ENCODE peak calls at places on chromosomes 2 and 18, in four cellular contexts. Z, O, L and X are unnamed samples. For H3K4me1, the result is how much of the 10 kb centered on the place peaks cover.

GRCh38 chr2:191321861-191322662 is 76.9 kb downstream of the MYO1B start:
- DNase-seq in Z (peak), L (no peak), O (no peak), X (no peak)

GRCh38 chr2:15313657-15314056 is 247.5 kb downstream of the NBAS start:
- DNase-seq in O (no peak), L (no peak), Z (no peak), X (no peak)

GRCh38 chr18:79496237-79496977 is 100.7 kb downstream of the NFATC1 start:
- DNase-seq in Z (no peak), O (no peak), L (no peak), X (no peak)

GRCh38 chr2:220154243-220154642 is 526.8 kb downstream of the SLC4A3 start:
- DNase-seq in Z (no peak), L (peak), O (no peak), X (no peak)

GRCh38 chr18:75287006-75287405 is 76.4 kb downstream of the TSHZ1 start:
- DNase-seq in L (no peak), O (no peak), Z (no peak), X (no peak)

GRCh38 chr2:64327510-64328414 is 126.2 kb upstream of the LGALSL start:
- DNase-seq in L (peak), O (no peak), Z (peak), X (no peak)

GRCh38 chr18:48123324-48123723 is 192.9 kb upstream of the SMAD2 start:
- DNase-seq in Z (no peak), O (no peak), L (no peak), X (no peak)

GRCh38 chr2:240162531-240162930 is 22.1 kb upstream of the OTOS start:
- DNase-seq in L (no peak), O (no peak), Z (no peak), X (no peak)

GRCh38 chr2:55092439-55092838 is 42.2 kb upstream of the RTN4 start:
- DNase-seq in O (no peak), L (no peak), Z (no peak), X (no peak)

GRCh38 chr2:44496130-44496529 is 134.4 kb downstream of the CAMKMT start:
- DNase-seq in L (no peak), O (no peak), Z (no peak), X (no peak)

GRCh38 chr2:98514879-98515570 is 70.4 kb downstream of the INPP4A start:
- DNase-seq in L (no peak), O (no peak), Z (peak), X (no peak)

GRCh38 chr2:240404174-240404852 is 31.1 kb upstream of the GPC1 start:
- DNase-seq in O (no peak), L (no peak), Z (no peak), X (no peak)

GRCh38 chr2:105912081-105912480 is 167.4 kb downstream of the NCK2 start:
- DNase-seq in L (no peak), O (no peak), Z (no peak), X (no peak)

GRCh38 chr2:178845565-178846457 is 38.6 kb upstream of the TTN start:
- DNase-seq in L (no peak), O (no peak), Z (no peak), X (no peak)

GRCh38 chr18:36672437-36673344 is 156.1 kb downstream of the TPGS2 start:
- DNase-seq in O (no peak), L (no peak), Z (peak), X (no peak)

GRCh38 chr18:48850891-48851302 is 99.9 kb downstream of the SMAD7 start:
- DNase-seq in L (no peak), Z (no peak), O (no peak), X (no peak)

GRCh38 chr2:9247786-9248185 is 41.2 kb downstream of the ASAP2 start:
- DNase-seq in L (no peak), Z (no peak), O (no peak), X (no peak)

GRCh38 chr2:46803551-46803885 is 112.1 kb downstream of the MCFD2 start:
- DNase-seq in O (no peak), Z (no peak), L (no peak), X (no peak)

GRCh38 chr18:10040287-10041011 is 126.6 kb downstream of the VAPA start:
- DNase-seq in L (peak), O (no peak), Z (no peak), X (no peak)

GRCh38 chr18:21194871-21195771 is 46.9 kb upstream of the GREB1L start:
- DNase-seq in L (peak), O (no peak), Z (peak), X (no peak)

GRCh38 chr2:144256996-144257707 is 262.8 kb downstream of the ZEB2 start:
- DNase-seq in L (no peak), O (no peak), Z (no peak), X (no peak)

GRCh38 chr18:8747440-8747937 is 42.1 kb downstream of the MTCL1 start:
- DNase-seq in L (no peak), Z (no peak), O (no peak), X (no peak)

GRCh38 chr2:11410101-11410500 is 55.9 kb downstream of the E2F6 start:
- DNase-seq in Z (no peak), L (no peak), O (no peak), X (no peak)

GRCh38 chr2:201858781-201859180 is 52.4 kb downstream of the CDK15 start:
- DNase-seq in O (no peak), L (peak), Z (no peak), X (no peak)

GRCh38 chr18:63869374-63869773 is 18.1 kb upstream of the SERPINB2 start:
- DNase-seq in L (no peak), Z (no peak), O (no peak), X (no peak)

GRCh38 chr18:34977787-34978532 is 63.3 kb upstream of the MAPRE2 start:
- DNase-seq in O (no peak), L (peak), Z (peak), X (peak)

GRCh38 chr2:45014016-45014702 is 4.9 kb upstream of the SIX2 start:
- DNase-seq in O (peak), L (peak), Z (no peak), X (no peak)

GRCh38 chr18:46916551-46917107 is 678 bp downstream of the PIAS2 start:
- DNase-seq in L (no peak), Z (peak), O (no peak), X (no peak)

GRCh38 chr2:19046986-19047780 is 311.2 kb downstream of the OSR1 start:
- DNase-seq in Z (no peak), O (no peak), L (no peak), X (no peak)

GRCh38 chr2:158411748-158412147 is 44.8 kb downstream of the CCDC148 start:
- DNase-seq in L (no peak), Z (no peak), O (no peak), X (no peak)

GRCh38 chr2:51251356-51251755 is 219.4 kb upstream of the NRXN1 start:
- DNase-seq in Z (no peak), O (no peak), L (no peak), X (no peak)

GRCh38 chr2:191048073-191048472 is 34.1 kb upstream of the STAT1 start:
- DNase-seq in Z (no peak), L (no peak), O (no peak), X (no peak)

GRCh38 chr18:66013976-66014375 is 263.2 kb downstream of the CDH7 start:
- DNase-seq in O (no peak), Z (no peak), L (no peak), X (no peak)

GRCh38 chr2:72917138-72917874 is at the start of gene EMX1:
- DNase-seq in O (peak), Z (peak), L (peak), X (no peak)

GRCh38 chr2:104826016-104826415 is 27.9 kb upstream of the POU3F3 start:
- DNase-seq in Z (no peak), L (no peak), O (no peak), X (no peak)

GRCh38 chr18:379665-380356 is 112.0 kb upstream of the THOC1 start:
- DNase-seq in O (no peak), L (no peak), Z (no peak), X (no peak)

GRCh38 chr2:205680067-205680466 is 2.2 kb upstream of the NRP2 start:
- DNase-seq in L (peak), O (peak), Z (peak), X (no peak)

GRCh38 chr2:239596792-239597191 is 196.0 kb upstream of the HDAC4 start:
- DNase-seq in Z (no peak), L (no peak), O (no peak), X (no peak)

GRCh38 chr18:78542204-78542603 is 437.4 kb upstream of the SALL3 start:
- DNase-seq in L (no peak), Z (no peak), O (peak), X (no peak)

GRCh38 chr2:68294187-68294586 is 25.6 kb downstream of the CNRIP1 start:
- DNase-seq in O (no peak), Z (no peak), L (no peak), X (no peak)

GRCh38 chr2:68293024-68293423 is 26.7 kb downstream of the CNRIP1 start:
- DNase-seq in O (no peak), L (no peak), Z (no peak), X (no peak)

GRCh38 chr2:68292108-68292710 is 27.5 kb downstream of the CNRIP1 start:
- DNase-seq in Z (peak), O (peak), L (peak), X (no peak)

GRCh38 chr2:68294913-68295312 is 24.8 kb downstream of the CNRIP1 start:
- DNase-seq in Z (no peak), L (no peak), O (no peak), X (no peak)

DNA sequence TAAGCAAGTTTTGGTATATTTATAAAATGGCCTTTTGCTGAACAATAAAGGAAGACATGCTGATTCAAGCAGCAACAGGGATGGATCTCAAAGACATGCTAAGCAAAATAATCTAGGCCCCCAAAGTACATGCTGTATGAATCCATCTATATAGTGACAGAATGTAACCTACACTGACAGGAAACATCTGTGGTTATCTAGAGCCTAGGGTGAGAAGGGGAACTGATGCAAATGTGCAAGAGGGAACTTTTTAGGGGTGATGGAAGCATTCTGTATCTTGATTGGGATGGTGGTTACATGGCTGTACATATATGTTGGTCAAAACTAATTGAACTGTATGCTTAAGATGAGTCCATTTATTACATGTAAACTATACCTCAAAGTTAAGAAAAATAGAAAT is 24.2 kb downstream of the CNRIP1 start:
- DNase-seq in O (no peak), L (no peak), Z (peak), X (no peak)
- H3K4me1 ChIP-seq in O (under half), L (under half), Z (under half), X (under half)

DNA sequence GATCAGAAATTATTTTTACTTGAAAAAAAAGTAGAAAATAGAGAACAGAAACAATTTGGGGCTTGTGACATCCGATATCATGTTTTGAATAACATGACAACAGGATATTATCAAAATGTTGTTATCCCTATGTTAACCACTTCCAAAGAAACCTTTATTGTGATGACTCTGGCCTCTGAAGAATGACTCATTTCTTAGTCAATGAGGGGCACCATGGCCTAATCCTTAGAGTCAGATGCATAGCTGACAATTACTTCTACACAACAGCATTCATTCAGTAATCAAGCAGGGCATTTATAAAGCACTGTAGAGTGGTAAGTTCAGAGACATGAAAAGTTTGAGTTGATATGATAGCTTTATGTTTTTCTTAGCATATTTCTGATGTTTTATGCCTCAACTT is 703.0 kb downstream of the RNF144A start:
- DNase-seq in L (no peak), Z (no peak), O (no peak), X (no peak)
- H3K4me1 ChIP-seq in L (under half), Z (under half), O (under half), X (under half)

DNA sequence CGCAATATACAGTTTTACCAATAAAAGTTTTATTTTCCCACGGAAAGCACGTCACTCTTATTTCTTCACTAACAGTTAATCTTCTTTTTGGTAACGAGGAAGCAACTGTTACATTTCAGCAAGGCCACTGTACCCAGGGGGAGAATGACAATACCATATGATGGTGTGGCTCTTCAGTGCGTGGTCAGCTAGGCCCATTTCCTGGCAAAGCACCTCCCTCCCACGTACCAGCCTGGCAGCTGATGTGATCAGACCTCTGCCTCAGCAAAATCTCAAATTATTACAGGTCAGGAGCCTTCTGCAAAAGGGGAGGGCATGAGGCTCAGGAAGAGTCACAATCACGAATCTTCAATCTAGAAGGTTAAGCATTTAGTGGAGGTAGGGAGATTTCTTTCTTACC is 55.4 kb downstream of the KLF7 start:
- DNase-seq in O (no peak), Z (no peak), L (no peak), X (no peak)
- H3K4me1 ChIP-seq in O (under half), Z (under half), L (under half), X (under half)

DNA sequence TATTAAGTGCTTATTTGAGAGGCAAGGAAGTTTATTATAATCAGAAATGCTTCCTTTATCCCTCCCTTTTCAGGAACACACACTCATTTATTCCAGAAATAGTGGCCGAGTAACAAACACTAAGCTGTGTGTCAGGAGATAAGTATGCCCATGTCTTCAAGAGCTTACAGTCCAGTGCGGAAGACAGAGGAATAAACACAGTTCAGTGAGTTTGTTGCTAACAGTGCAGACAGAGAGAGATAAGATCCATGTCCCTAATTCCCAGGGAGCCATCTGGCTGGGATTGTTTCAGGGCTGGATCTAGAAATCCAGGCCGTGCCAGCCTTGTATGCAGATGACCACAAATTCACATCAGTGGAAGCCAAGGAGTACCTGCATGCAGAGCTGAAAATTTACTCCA is 151.4 kb downstream of the ANTXR1 start:
- DNase-seq in Z (no peak), O (no peak), L (peak), X (no peak)
- H3K4me1 ChIP-seq in Z (under half), O (under half), L (under half), X (half or more)

DNA sequence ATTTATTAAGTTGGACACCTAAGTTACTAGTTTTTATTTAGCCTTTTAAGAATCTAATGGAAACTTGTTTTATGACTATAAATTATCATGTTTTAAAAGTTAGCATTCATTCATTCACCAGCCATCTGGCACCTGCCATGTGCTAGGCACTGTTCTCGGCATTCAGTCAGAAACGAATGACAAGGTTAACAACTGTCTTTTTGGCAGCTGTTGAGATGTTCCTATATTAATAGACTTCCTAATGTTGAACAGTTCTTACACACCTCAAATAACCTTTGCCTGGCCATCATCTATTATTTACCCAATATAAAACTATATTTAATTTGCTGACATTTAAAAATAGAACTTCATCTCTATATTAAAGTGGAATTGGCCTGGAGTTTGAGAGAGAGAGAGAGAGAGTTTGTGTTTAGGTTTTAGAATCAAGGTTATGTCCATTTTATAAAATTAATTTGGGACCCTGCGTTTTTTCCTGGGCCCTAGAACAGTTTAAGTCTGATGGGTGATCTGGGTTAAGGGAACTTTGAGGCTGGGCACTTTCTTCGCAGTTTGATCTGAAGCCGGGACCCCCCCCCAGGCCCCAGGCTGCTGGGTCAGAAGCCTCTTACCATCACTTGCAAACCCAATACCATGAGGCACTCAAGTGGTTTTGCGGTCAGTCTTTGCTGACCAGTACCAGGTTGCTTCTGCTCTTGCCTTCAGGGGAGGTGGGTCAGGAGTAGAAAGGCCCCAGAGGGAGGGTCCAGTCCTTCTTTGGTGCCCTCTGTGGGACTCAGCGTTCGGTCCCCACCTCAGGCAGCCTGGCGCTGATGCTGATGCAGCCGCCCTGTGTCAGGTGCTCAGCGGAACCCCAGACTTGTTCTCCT is 48.3 kb upstream of the ASB1 start:
- DNase-seq in L (no peak), O (no peak), Z (no peak), X (no peak)
- H3K4me1 ChIP-seq in L (under half), O (under half), Z (under half), X (under half)

GRCh38 chr2:12504443-12504842 is 212.3 kb upstream of the TRIB2 start:
- DNase-seq in Z (peak), O (no peak), L (no peak), X (no peak)
- H3K4me1 ChIP-seq in Z (under half), O (under half), L (under half), X (under half)

GRCh38 chr2:200659410-200659809 is 73.6 kb downstream of the AOX1 start:
- DNase-seq in L (no peak), Z (no peak), O (no peak), X (no peak)

GRCh38 chr2:200661477-200661876 is 75.7 kb downstream of the AOX1 start:
- DNase-seq in L (no peak), Z (no peak), O (no peak), X (no peak)

GRCh38 chr2:200654823-200655222 is 69.0 kb downstream of the AOX1 start:
- DNase-seq in Z (no peak), O (no peak), L (no peak), X (no peak)

GRCh38 chr2:200655918-200656580 is 70.2 kb downstream of the AOX1 start:
- DNase-seq in L (no peak), O (no peak), Z (no peak), X (no peak)

GRCh38 chr2:200658278-200658864 is 72.6 kb downstream of the AOX1 start:
- DNase-seq in O (no peak), L (no peak), Z (no peak), X (no peak)
- H3K4me1 ChIP-seq in O (under half), L (under half), Z (under half), X (under half)

DNA sequence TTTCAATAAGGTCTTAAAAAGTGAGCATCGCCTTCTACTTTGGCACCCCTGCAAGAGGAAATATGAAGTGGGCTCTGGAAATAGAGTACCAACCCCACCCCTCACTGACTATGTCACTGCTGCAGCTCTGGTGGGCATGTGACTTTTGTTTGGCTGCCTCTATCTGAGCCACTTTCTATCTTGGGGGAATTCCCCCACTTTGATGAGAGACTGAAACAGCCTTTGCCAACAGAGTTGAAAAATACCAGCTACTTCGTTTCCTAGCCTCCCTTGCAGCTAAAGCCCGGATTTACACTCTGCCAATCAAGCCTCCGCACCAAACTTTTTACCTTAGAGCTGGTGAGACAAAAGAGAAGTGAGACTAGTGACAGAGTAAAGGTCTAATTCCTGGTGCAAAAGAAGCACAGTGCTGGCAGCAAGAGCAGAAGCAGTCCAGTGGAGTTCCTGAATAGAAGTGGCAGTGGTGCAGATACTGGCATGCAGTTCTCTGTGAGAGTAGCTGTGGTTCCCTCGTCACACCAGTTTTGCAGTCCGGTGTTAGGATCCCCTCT is 12.0 kb upstream of the GALNT14 start:
- DNase-seq in O (no peak), Z (peak), L (no peak), X (no peak)
- H3K4me1 ChIP-seq in O (under half), Z (under half), L (under half), X (under half)

GRCh38 chr18:77100751-77101355 is 31.7 kb downstream of the MBP start:
- DNase-seq in Z (no peak), O (no peak), L (no peak), X (no peak)
- H3K4me1 ChIP-seq in Z (under half), O (half or more), L (under half), X (under half)